ENCODE peak calls at places on chromosomes 4 and X, in six cellular contexts. I, Y, U, C, M and B are unnamed samples.
A peak's percentile ranks its signal among the peaks of the same experiment; 100 is the strongest.

GRCh38 chr4:143424276-143424675 is 87.6 kb downstream of the GAB1 start:
- DNase-seq in I (no peak), Y (no peak), U (no peak), C (no peak), M (no peak), B (no peak)

GRCh38 chrX:124033821-124034220 is 72.3 kb downstream of the STAG2 start:
- DNase-seq in I (no peak), Y (no peak), U (no peak), C (peak; percentile 9), M (peak; percentile 39), B (no peak)

GRCh38 chr4:14958436-14958835 is 43.8 kb upstream of the CPEB2 start:
- DNase-seq in I (peak; percentile 79), Y (no peak), U (no peak), C (no peak), M (no peak), B (no peak)

GRCh38 chr4:24158031-24158430 is 268.2 kb upstream of the PPARGC1A start:
- DNase-seq in I (no peak), Y (no peak), U (no peak), C (no peak), M (no peak), B (no peak)

GRCh38 chrX:13396887-13397286 is 77.0 kb upstream of the ATXN3L start:
- DNase-seq in I (peak; percentile 77), Y (no peak), U (no peak), C (no peak), M (no peak), B (no peak)

GRCh38 chr4:45897934-45898585 is 225.8 kb downstream of the GABRG1 start:
- DNase-seq in I (no peak), Y (no peak), U (no peak), C (no peak), M (no peak), B (no peak)

GRCh38 chr4:88177981-88178632 is 19.7 kb upstream of the ABCG2 start:
- DNase-seq in I (peak; percentile 93), Y (peak; percentile 46), U (no peak), C (peak; percentile 27), M (peak; percentile 84), B (peak; percentile 79)

GRCh38 chrX:133838761-133839676 is 146.4 kb downstream of the GPC3 start:
- DNase-seq in I (peak; percentile 35), Y (peak; percentile 15), U (peak; percentile 27), C (peak; percentile 13), M (peak; percentile 1), B (no peak)

GRCh38 chr4:52001616-52002015 is 18.5 kb downstream of the LRRC66 start:
- DNase-seq in I (peak; percentile 44), Y (no peak), U (no peak), C (no peak), M (no peak), B (peak; percentile 26)

GRCh38 chrX:74902806-74903205 is 22.4 kb downstream of the NEXMIF start:
- DNase-seq in I (no peak), Y (no peak), U (no peak), C (no peak), M (no peak), B (no peak)

GRCh38 chr4:89305712-89306437 is 1.7 kb downstream of the GPRIN3 start:
- DNase-seq in I (peak; percentile 81), Y (no peak), U (no peak), C (no peak), M (no peak), B (no peak)

GRCh38 chr4:184384056-184384809 is 90.1 kb downstream of the IRF2 start:
- DNase-seq in I (peak; percentile 73), Y (no peak), U (no peak), C (peak; percentile 89), M (peak; percentile 78), B (peak; percentile 79)

GRCh38 chr4:181849472-181849871 is 393.7 kb upstream of the TENM3 start:
- DNase-seq in I (no peak), Y (no peak), U (no peak), C (no peak), M (no peak), B (no peak)

GRCh38 chr4:8188743-8189550 is 10.1 kb upstream of the SH3TC1 start:
- DNase-seq in I (peak; percentile 29), Y (no peak), U (no peak), C (no peak), M (no peak), B (peak; percentile 95)

GRCh38 chr4:168421671-168422070 is 58.6 kb downstream of the DDX60L start:
- DNase-seq in I (peak; percentile 70), Y (no peak), U (no peak), C (no peak), M (peak; percentile 78), B (peak; percentile 44)

GRCh38 chr4:23483320-23483958 is 406.4 kb downstream of the PPARGC1A start:
- DNase-seq in I (no peak), Y (no peak), U (no peak), C (no peak), M (no peak), B (no peak)

GRCh38 chr4:165079476-165079875 is 25.8 kb downstream of the TRIM75 start:
- DNase-seq in I (peak; percentile 65), Y (no peak), U (no peak), C (peak; percentile 16), M (peak; percentile 1), B (peak; percentile 16)